ENCODE peak calls at places on chromosomes 16 and 17, in eight cellular contexts. One of them, this sample, is unnamed.

GRCh38 chr17:51748749-51749604 is 409.5 kb downstream of the CA10 start:
- DNase-seq in colonic mucosa: no peak
- DNase-seq in AG04450: no peak
- DNase-seq in pancreas: no peak
- DNase-seq in tibial artery: no peak
- DNase-seq in astrocyte of the spinal cord: no peak
- DNase-seq in A549: no peak
- DNase-seq in HFF-Myc: no peak
- DNase-seq in this sample: no peak

GRCh38 chr17:51142597-51142996 is 10.8 kb upstream of the NME1 start:
- DNase-seq in colonic mucosa: no peak
- DNase-seq in AG04450: no peak
- DNase-seq in pancreas: no peak
- DNase-seq in tibial artery: no peak
- DNase-seq in astrocyte of the spinal cord: no peak
- DNase-seq in A549: no peak
- DNase-seq in HFF-Myc: no peak
- DNase-seq in this sample: no peak

GRCh38 chr17:57370051-57370581 is 113.8 kb downstream of the MSI2 start:
- DNase-seq in colonic mucosa: no peak
- DNase-seq in AG04450: peak
- DNase-seq in pancreas: no peak
- DNase-seq in tibial artery: no peak
- DNase-seq in astrocyte of the spinal cord: peak
- DNase-seq in A549: peak
- DNase-seq in HFF-Myc: no peak
- DNase-seq in this sample: no peak

GRCh38 chr16:3503513-3503912 is 2.7 kb downstream of the CLUAP1 start:
- DNase-seq in colonic mucosa: no peak
- DNase-seq in AG04450: no peak
- DNase-seq in pancreas: no peak
- DNase-seq in tibial artery: no peak
- DNase-seq in astrocyte of the spinal cord: no peak
- DNase-seq in A549: no peak
- DNase-seq in HFF-Myc: no peak
- DNase-seq in this sample: no peak

GRCh38 chr16:48444574-48444973 is 59.4 kb upstream of the SIAH1 start:
- DNase-seq in colonic mucosa: no peak
- DNase-seq in AG04450: peak
- DNase-seq in pancreas: no peak
- DNase-seq in tibial artery: no peak
- DNase-seq in astrocyte of the spinal cord: peak
- DNase-seq in A549: peak
- DNase-seq in HFF-Myc: peak
- DNase-seq in this sample: peak

GRCh38 chr17:3911271-3912053 is 4.8 kb downstream of the P2RX1 start:
- DNase-seq in colonic mucosa: peak
- DNase-seq in AG04450: no peak
- DNase-seq in pancreas: no peak
- DNase-seq in tibial artery: no peak
- DNase-seq in astrocyte of the spinal cord: no peak
- DNase-seq in A549: no peak
- DNase-seq in HFF-Myc: no peak
- DNase-seq in this sample: no peak

GRCh38 chr16:83456934-83457333 is 350.8 kb upstream of the HSBP1 start:
- DNase-seq in colonic mucosa: no peak
- DNase-seq in AG04450: no peak
- DNase-seq in pancreas: no peak
- DNase-seq in tibial artery: no peak
- DNase-seq in astrocyte of the spinal cord: no peak
- DNase-seq in A549: no peak
- DNase-seq in HFF-Myc: no peak
- DNase-seq in this sample: no peak

GRCh38 chr16:9012848-9013507 is 49.3 kb upstream of the USP7 start:
- DNase-seq in colonic mucosa: no peak
- DNase-seq in AG04450: no peak
- DNase-seq in pancreas: no peak
- DNase-seq in tibial artery: no peak
- DNase-seq in astrocyte of the spinal cord: peak
- DNase-seq in A549: no peak
- DNase-seq in HFF-Myc: no peak
- DNase-seq in this sample: no peak

GRCh38 chr17:82909322-82909904 is 69.6 kb upstream of the ZNF750 start:
- DNase-seq in colonic mucosa: no peak
- DNase-seq in AG04450: no peak
- DNase-seq in pancreas: peak
- DNase-seq in tibial artery: no peak
- DNase-seq in astrocyte of the spinal cord: no peak
- DNase-seq in A549: no peak
- DNase-seq in HFF-Myc: no peak
- DNase-seq in this sample: no peak

GRCh38 chr16:74842413-74842812 is 67.8 kb upstream of the FA2H start:
- DNase-seq in colonic mucosa: no peak
- DNase-seq in AG04450: no peak
- DNase-seq in pancreas: no peak
- DNase-seq in tibial artery: no peak
- DNase-seq in astrocyte of the spinal cord: no peak
- DNase-seq in A549: no peak
- DNase-seq in HFF-Myc: no peak
- DNase-seq in this sample: no peak

GRCh38 chr16:74699666-74700065 is 996 bp downstream of the MLKL start:
- DNase-seq in colonic mucosa: no peak
- DNase-seq in AG04450: no peak
- DNase-seq in pancreas: no peak
- DNase-seq in tibial artery: no peak
- DNase-seq in astrocyte of the spinal cord: no peak
- DNase-seq in A549: peak
- DNase-seq in HFF-Myc: no peak
- DNase-seq in this sample: no peak

GRCh38 chr16:11078812-11079459 is 134.6 kb downstream of the CLEC16A start:
- DNase-seq in colonic mucosa: peak
- DNase-seq in AG04450: no peak
- DNase-seq in pancreas: no peak
- DNase-seq in tibial artery: peak
- DNase-seq in astrocyte of the spinal cord: peak
- DNase-seq in A549: no peak
- DNase-seq in HFF-Myc: peak
- DNase-seq in this sample: peak

GRCh38 chr17:32445075-32445427 is 741 bp downstream of the PSMD11 start:
- DNase-seq in colonic mucosa: peak
- DNase-seq in AG04450: no peak
- DNase-seq in pancreas: no peak
- DNase-seq in tibial artery: peak
- DNase-seq in astrocyte of the spinal cord: peak
- DNase-seq in A549: peak
- DNase-seq in HFF-Myc: peak
- DNase-seq in this sample: no peak

GRCh38 chr17:56867948-56868376 is 34.0 kb downstream of the DGKE start:
- DNase-seq in colonic mucosa: no peak
- DNase-seq in AG04450: peak
- DNase-seq in pancreas: no peak
- DNase-seq in tibial artery: no peak
- DNase-seq in astrocyte of the spinal cord: no peak
- DNase-seq in A549: no peak
- DNase-seq in HFF-Myc: peak
- DNase-seq in this sample: peak

GRCh38 chr17:79034931-79035485 is 11.0 kb downstream of the C1QTNF1 start:
- DNase-seq in colonic mucosa: no peak
- DNase-seq in AG04450: no peak
- DNase-seq in pancreas: no peak
- DNase-seq in tibial artery: no peak
- DNase-seq in astrocyte of the spinal cord: no peak
- DNase-seq in A549: no peak
- DNase-seq in HFF-Myc: no peak
- DNase-seq in this sample: no peak

GRCh38 chr17:78325076-78325712 is 34.7 kb downstream of the SOCS3 start:
- DNase-seq in colonic mucosa: no peak
- DNase-seq in AG04450: no peak
- DNase-seq in pancreas: peak
- DNase-seq in tibial artery: peak
- DNase-seq in astrocyte of the spinal cord: peak
- DNase-seq in A549: no peak
- DNase-seq in HFF-Myc: no peak
- DNase-seq in this sample: peak

GRCh38 chr16:23188911-23189310 is 6.4 kb downstream of the SCNN1G start:
- DNase-seq in colonic mucosa: no peak
- DNase-seq in AG04450: no peak
- DNase-seq in pancreas: no peak
- DNase-seq in tibial artery: no peak
- DNase-seq in astrocyte of the spinal cord: no peak
- DNase-seq in A549: no peak
- DNase-seq in HFF-Myc: no peak
- DNase-seq in this sample: no peak

GRCh38 chr17:41654908-41655607 is 30.7 kb upstream of the KRT17 start:
- DNase-seq in colonic mucosa: no peak
- DNase-seq in AG04450: no peak
- DNase-seq in pancreas: no peak
- DNase-seq in tibial artery: no peak
- DNase-seq in astrocyte of the spinal cord: no peak
- DNase-seq in A549: no peak
- DNase-seq in HFF-Myc: no peak
- DNase-seq in this sample: no peak
- H3K4me3 ChIP-seq in colonic mucosa: no peak
- H3K4me3 ChIP-seq in AG04450: no peak
- H3K4me3 ChIP-seq in pancreas: no peak
- H3K4me3 ChIP-seq in tibial artery: no peak
- H3K4me3 ChIP-seq in astrocyte of the spinal cord: no peak
- H3K4me3 ChIP-seq in A549: no peak
- H3K4me3 ChIP-seq in HFF-Myc: no peak
- H3K4me3 ChIP-seq in this sample: no peak

GRCh38 chr17:9811086-9811485 is 10.8 kb downstream of the GSG1L2 start:
- DNase-seq in colonic mucosa: no peak
- DNase-seq in AG04450: no peak
- DNase-seq in pancreas: no peak
- DNase-seq in tibial artery: no peak
- DNase-seq in astrocyte of the spinal cord: no peak
- DNase-seq in A549: no peak
- DNase-seq in HFF-Myc: no peak
- DNase-seq in this sample: no peak

GRCh38 chr17:9811537-9811936 is 10.3 kb downstream of the GSG1L2 start:
- DNase-seq in colonic mucosa: no peak
- DNase-seq in AG04450: no peak
- DNase-seq in pancreas: no peak
- DNase-seq in tibial artery: no peak
- DNase-seq in astrocyte of the spinal cord: no peak
- DNase-seq in A549: no peak
- DNase-seq in HFF-Myc: no peak
- DNase-seq in this sample: no peak

GRCh38 chr17:9813166-9813565 is 8.7 kb downstream of the GSG1L2 start:
- DNase-seq in colonic mucosa: no peak
- DNase-seq in AG04450: no peak
- DNase-seq in pancreas: no peak
- DNase-seq in tibial artery: no peak
- DNase-seq in astrocyte of the spinal cord: no peak
- DNase-seq in A549: no peak
- DNase-seq in HFF-Myc: no peak
- DNase-seq in this sample: no peak

GRCh38 chr17:9809409-9809808 is 12.5 kb downstream of the GSG1L2 start:
- DNase-seq in colonic mucosa: no peak
- DNase-seq in AG04450: no peak
- DNase-seq in pancreas: no peak
- DNase-seq in tibial artery: no peak
- DNase-seq in astrocyte of the spinal cord: no peak
- DNase-seq in A549: no peak
- DNase-seq in HFF-Myc: no peak
- DNase-seq in this sample: no peak

DNA sequence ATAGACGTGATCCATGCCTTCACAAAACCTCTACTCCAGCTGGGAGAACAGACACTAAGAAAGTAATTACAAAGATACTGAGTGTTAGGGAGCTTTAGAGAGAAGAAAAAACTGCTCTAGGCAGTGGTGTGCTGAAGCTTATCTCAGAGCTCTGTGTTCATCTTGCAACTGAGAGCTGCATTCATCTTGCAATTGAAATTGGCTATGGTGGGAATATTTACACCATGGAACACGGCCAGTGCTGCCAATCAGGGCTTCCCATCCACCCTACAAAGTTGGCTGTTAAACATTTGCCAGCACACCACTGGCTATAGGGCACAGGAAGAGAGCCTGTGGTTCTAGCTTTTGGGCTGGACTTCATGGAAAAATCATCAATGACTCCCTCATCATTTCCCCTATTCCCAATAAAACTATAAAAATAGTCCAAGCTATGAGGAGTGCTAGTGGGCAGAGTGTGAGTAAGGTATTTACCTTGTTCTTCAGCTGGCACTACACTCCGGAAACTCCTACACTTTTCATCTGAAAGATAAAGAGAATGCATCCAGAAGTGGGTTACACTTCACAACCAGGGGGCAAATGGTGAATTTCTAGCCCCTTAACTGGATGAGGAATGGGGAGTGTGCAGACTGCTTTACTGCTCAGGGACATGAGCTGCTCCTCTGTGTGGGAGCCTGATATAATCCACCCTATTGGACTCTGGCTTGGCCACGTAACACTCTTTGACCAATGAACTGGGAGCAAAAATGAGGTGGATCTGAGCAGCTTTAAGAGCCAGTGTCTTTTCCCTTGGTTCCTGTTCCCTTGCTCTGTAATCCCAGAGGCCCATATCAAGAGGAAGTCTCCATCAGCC is 11.6 kb downstream of the GSG1L2 start:
- DNase-seq in colonic mucosa: no peak
- DNase-seq in AG04450: no peak
- DNase-seq in pancreas: no peak
- DNase-seq in tibial artery: no peak
- DNase-seq in astrocyte of the spinal cord: no peak
- DNase-seq in A549: no peak
- DNase-seq in HFF-Myc: no peak
- DNase-seq in this sample: no peak
- H3K4me3 ChIP-seq in colonic mucosa: no peak
- H3K4me3 ChIP-seq in AG04450: no peak
- H3K4me3 ChIP-seq in pancreas: no peak
- H3K4me3 ChIP-seq in tibial artery: no peak
- H3K4me3 ChIP-seq in astrocyte of the spinal cord: no peak
- H3K4me3 ChIP-seq in A549: no peak
- H3K4me3 ChIP-seq in HFF-Myc: no peak
- H3K4me3 ChIP-seq in this sample: no peak

GRCh38 chr17:60851181-60851580 is 173.5 kb downstream of the BCAS3 start:
- DNase-seq in colonic mucosa: no peak
- DNase-seq in AG04450: no peak
- DNase-seq in pancreas: no peak
- DNase-seq in tibial artery: no peak
- DNase-seq in astrocyte of the spinal cord: no peak
- DNase-seq in A549: no peak
- DNase-seq in HFF-Myc: no peak
- DNase-seq in this sample: no peak
- H3K4me3 ChIP-seq in colonic mucosa: no peak
- H3K4me3 ChIP-seq in AG04450: no peak
- H3K4me3 ChIP-seq in pancreas: no peak
- H3K4me3 ChIP-seq in tibial artery: no peak
- H3K4me3 ChIP-seq in astrocyte of the spinal cord: no peak
- H3K4me3 ChIP-seq in A549: no peak
- H3K4me3 ChIP-seq in HFF-Myc: no peak
- H3K4me3 ChIP-seq in this sample: no peak

DNA sequence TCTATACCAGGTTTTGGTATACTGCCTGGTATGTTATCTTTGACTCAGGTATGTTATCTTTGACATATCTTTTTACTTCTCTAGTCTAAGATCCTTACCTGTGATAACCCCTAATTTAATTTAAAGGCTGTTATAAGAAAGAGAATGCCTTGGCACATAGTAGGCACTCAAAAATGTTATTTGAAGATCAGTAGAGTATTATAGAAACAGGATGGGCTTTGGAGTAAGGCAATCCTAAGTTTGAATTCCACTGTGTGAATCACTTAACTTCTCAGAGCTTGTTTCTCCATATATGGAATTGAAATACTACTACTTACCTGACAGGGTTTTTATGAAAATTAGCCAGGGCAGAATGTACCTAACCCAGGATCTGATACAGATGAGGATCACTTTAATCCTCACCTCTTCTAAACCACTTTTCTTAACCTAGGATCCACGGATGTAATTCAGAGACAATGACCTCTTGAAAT is 1.2 kb downstream of the BRIP1 start:
- DNase-seq in colonic mucosa: no peak
- DNase-seq in AG04450: no peak
- DNase-seq in pancreas: no peak
- DNase-seq in tibial artery: no peak
- DNase-seq in astrocyte of the spinal cord: peak
- DNase-seq in A549: no peak
- DNase-seq in HFF-Myc: no peak
- DNase-seq in this sample: no peak
- H3K4me3 ChIP-seq in colonic mucosa: no peak
- H3K4me3 ChIP-seq in AG04450: peak
- H3K4me3 ChIP-seq in pancreas: peak
- H3K4me3 ChIP-seq in tibial artery: no peak
- H3K4me3 ChIP-seq in astrocyte of the spinal cord: peak
- H3K4me3 ChIP-seq in A549: peak
- H3K4me3 ChIP-seq in HFF-Myc: peak
- H3K4me3 ChIP-seq in this sample: peak